ENCODE peak calls at places on chromosome 15, in nine cellular contexts. One of them, this sample, is unnamed. For H3K27me3 and H3K36me3, the result is how much of the 10 kb centered on the place peaks cover.

GRCh38 chr15:65660927-65661326 is 39.2 kb downstream of the SLC24A1 start:
- DNase-seq in HCT116: no peak
- DNase-seq in IMR-90: peak
- DNase-seq in ovary: no peak
- DNase-seq in heart left ventricle: no peak
- DNase-seq in stomach: no peak
- DNase-seq in gastrocnemius medialis: no peak
- DNase-seq in sigmoid colon: no peak
- DNase-seq in thyroid gland: no peak
- DNase-seq in this sample: no peak

GRCh38 chr15:63473007-63473748 is 31.2 kb upstream of the USP3 start:
- DNase-seq in gastrocnemius medialis: no peak
- DNase-seq in IMR-90: no peak
- DNase-seq in thyroid gland: no peak
- DNase-seq in HCT116: no peak
- DNase-seq in sigmoid colon: no peak
- DNase-seq in stomach: no peak
- DNase-seq in heart left ventricle: no peak
- DNase-seq in ovary: no peak
- DNase-seq in this sample: no peak

GRCh38 chr15:70765504-70766281 is 2.3 kb upstream of the UACA start:
- DNase-seq in ovary: no peak
- DNase-seq in thyroid gland: no peak
- DNase-seq in gastrocnemius medialis: no peak
- DNase-seq in IMR-90: peak
- DNase-seq in sigmoid colon: no peak
- DNase-seq in HCT116: no peak
- DNase-seq in stomach: no peak
- DNase-seq in heart left ventricle: no peak
- DNase-seq in this sample: no peak

GRCh38 chr15:73168487-73168886 is 116.2 kb downstream of the NEO1 start:
- DNase-seq in gastrocnemius medialis: no peak
- DNase-seq in thyroid gland: no peak
- DNase-seq in ovary: no peak
- DNase-seq in IMR-90: no peak
- DNase-seq in HCT116: no peak
- DNase-seq in heart left ventricle: no peak
- DNase-seq in stomach: no peak
- DNase-seq in sigmoid colon: no peak
- DNase-seq in this sample: no peak

GRCh38 chr15:73802336-73803105 is 49.4 kb upstream of the INSYN1 start:
- DNase-seq in sigmoid colon: peak
- DNase-seq in thyroid gland: peak
- DNase-seq in stomach: no peak
- DNase-seq in ovary: no peak
- DNase-seq in HCT116: no peak
- DNase-seq in heart left ventricle: peak
- DNase-seq in gastrocnemius medialis: peak
- DNase-seq in IMR-90: no peak
- DNase-seq in this sample: no peak

GRCh38 chr15:65981837-65982696 is 112.8 kb downstream of the RAB11A start:
- DNase-seq in stomach: peak
- DNase-seq in sigmoid colon: no peak
- DNase-seq in ovary: no peak
- DNase-seq in HCT116: peak
- DNase-seq in heart left ventricle: no peak
- DNase-seq in gastrocnemius medialis: no peak
- DNase-seq in IMR-90: no peak
- DNase-seq in thyroid gland: peak
- DNase-seq in this sample: peak

GRCh38 chr15:96330064-96330449 is 443 bp upstream of the NR2F2 start:
- DNase-seq in thyroid gland: no peak
- DNase-seq in HCT116: peak
- DNase-seq in ovary: peak
- DNase-seq in gastrocnemius medialis: peak
- DNase-seq in stomach: no peak
- DNase-seq in IMR-90: peak
- DNase-seq in heart left ventricle: no peak
- DNase-seq in sigmoid colon: peak
- DNase-seq in this sample: peak

GRCh38 chr15:74368121-74368520 is 675 bp upstream of the CYP11A1 start:
- DNase-seq in stomach: no peak
- DNase-seq in HCT116: no peak
- DNase-seq in sigmoid colon: peak
- DNase-seq in heart left ventricle: no peak
- DNase-seq in gastrocnemius medialis: no peak
- DNase-seq in IMR-90: no peak
- DNase-seq in ovary: no peak
- DNase-seq in thyroid gland: no peak
- DNase-seq in this sample: no peak

GRCh38 chr15:73600413-73601050 is 32.7 kb downstream of the NPTN start:
- DNase-seq in thyroid gland: no peak
- DNase-seq in IMR-90: no peak
- DNase-seq in ovary: no peak
- DNase-seq in HCT116: no peak
- DNase-seq in heart left ventricle: no peak
- DNase-seq in stomach: no peak
- DNase-seq in gastrocnemius medialis: no peak
- DNase-seq in sigmoid colon: no peak
- DNase-seq in this sample: no peak

DNA sequence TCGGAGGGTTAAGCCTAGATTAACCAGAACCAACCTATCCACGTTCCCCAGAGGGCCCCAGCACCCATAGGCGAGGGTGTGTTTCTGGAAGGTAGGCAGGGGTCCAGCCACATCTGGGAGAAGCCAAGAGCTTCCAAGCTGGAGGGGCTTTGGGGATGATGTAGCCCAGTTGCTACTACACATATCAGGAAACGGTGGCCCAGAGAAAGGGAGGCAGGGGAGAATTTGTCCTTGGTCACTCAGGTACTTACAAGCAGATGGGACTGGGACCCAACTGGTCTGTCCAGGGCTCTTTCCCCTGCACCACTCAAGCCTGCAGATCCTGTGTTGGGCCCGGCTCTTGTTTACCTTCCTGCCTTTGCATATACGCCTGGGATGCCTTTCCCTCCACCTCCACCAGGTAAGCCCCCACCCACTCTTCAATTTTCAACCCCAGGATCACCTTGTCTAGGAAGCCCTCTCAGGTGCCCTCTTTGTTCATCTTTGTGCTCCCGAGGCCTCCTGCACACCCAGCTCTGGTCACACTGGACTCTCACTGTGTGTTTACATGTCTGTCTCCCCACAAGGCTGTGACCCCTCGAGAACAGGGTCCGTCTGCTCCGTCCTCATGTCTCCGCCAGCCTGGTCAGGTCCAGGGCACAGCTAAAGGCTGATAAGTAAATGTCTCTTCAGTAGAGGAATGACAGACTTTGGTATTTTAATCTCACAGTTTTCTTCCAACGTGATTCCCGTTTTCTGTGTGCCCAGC is 204.4 kb upstream of the LINGO1 start:
- DNase-seq in HCT116: no peak
- DNase-seq in ovary: no peak
- DNase-seq in thyroid gland: no peak
- DNase-seq in gastrocnemius medialis: no peak
- DNase-seq in IMR-90: no peak
- DNase-seq in sigmoid colon: peak
- DNase-seq in stomach: no peak
- DNase-seq in heart left ventricle: no peak
- DNase-seq in this sample: no peak
- H3K27me3 ChIP-seq in HCT116: under half
- H3K27me3 ChIP-seq in ovary: under half
- H3K27me3 ChIP-seq in thyroid gland: under half
- H3K27me3 ChIP-seq in gastrocnemius medialis: under half
- H3K27me3 ChIP-seq in IMR-90: half or more
- H3K27me3 ChIP-seq in sigmoid colon: under half
- H3K27me3 ChIP-seq in stomach: half or more
- H3K27me3 ChIP-seq in heart left ventricle: under half
- H3K27me3 ChIP-seq in this sample: under half

GRCh38 chr15:67062365-67062985 is 2.9 kb upstream of the SMAD3 start:
- DNase-seq in gastrocnemius medialis: no peak
- DNase-seq in thyroid gland: no peak
- DNase-seq in IMR-90: no peak
- DNase-seq in heart left ventricle: no peak
- DNase-seq in HCT116: no peak
- DNase-seq in ovary: no peak
- DNase-seq in sigmoid colon: no peak
- DNase-seq in stomach: no peak
- DNase-seq in this sample: no peak
- TF ChIP-seq POLR2A in gastrocnemius medialis: no peak
- TF ChIP-seq POLR2A in thyroid gland: no peak
- TF ChIP-seq POLR2A in IMR-90: no peak
- TF ChIP-seq POLR2A in heart left ventricle: no peak
- TF ChIP-seq POLR2A in HCT116: no peak
- TF ChIP-seq POLR2A in ovary: no peak
- TF ChIP-seq POLR2A in sigmoid colon: no peak
- TF ChIP-seq POLR2A in stomach: no peak
- TF ChIP-seq POLR2A in this sample: no peak

GRCh38 chr15:40219801-40220200 is 19.1 kb upstream of the PAK6 start:
- DNase-seq in IMR-90: no peak
- DNase-seq in HCT116: no peak
- DNase-seq in gastrocnemius medialis: no peak
- DNase-seq in sigmoid colon: no peak
- DNase-seq in heart left ventricle: no peak
- DNase-seq in stomach: no peak
- DNase-seq in ovary: no peak
- DNase-seq in thyroid gland: no peak
- DNase-seq in this sample: no peak
- H3K36me3 ChIP-seq in IMR-90: under half
- H3K36me3 ChIP-seq in HCT116: under half
- H3K36me3 ChIP-seq in gastrocnemius medialis: under half
- H3K36me3 ChIP-seq in sigmoid colon: under half
- H3K36me3 ChIP-seq in heart left ventricle: under half
- H3K36me3 ChIP-seq in stomach: under half
- H3K36me3 ChIP-seq in ovary: under half
- H3K36me3 ChIP-seq in thyroid gland: under half
- H3K36me3 ChIP-seq in this sample: under half

DNA sequence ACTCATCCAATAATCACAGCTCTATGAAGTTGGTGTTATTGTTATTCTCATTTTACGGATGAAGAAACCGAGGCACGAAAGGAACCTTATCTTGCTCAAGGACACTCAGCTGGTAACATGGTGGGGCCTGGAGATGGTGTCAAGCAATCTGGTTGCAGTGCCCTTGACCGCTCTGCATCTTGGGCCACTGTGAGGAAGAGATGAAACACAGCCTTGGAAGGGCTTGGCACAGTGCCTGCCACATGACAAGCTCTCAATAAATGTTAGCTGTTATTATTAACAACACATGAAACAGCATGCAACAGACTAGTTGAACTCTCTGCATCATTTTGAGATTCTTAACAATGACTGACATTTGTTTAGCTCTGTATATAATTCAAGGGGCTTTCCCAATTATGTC is 10.1 kb upstream of the ITGA11 start:
- DNase-seq in gastrocnemius medialis: no peak
- DNase-seq in stomach: no peak
- DNase-seq in ovary: peak
- DNase-seq in HCT116: no peak
- DNase-seq in heart left ventricle: peak
- DNase-seq in IMR-90: peak
- DNase-seq in thyroid gland: no peak
- DNase-seq in sigmoid colon: no peak
- DNase-seq in this sample: no peak
- H3K27me3 ChIP-seq in gastrocnemius medialis: under half
- H3K27me3 ChIP-seq in stomach: under half
- H3K27me3 ChIP-seq in ovary: under half
- H3K27me3 ChIP-seq in HCT116: under half
- H3K27me3 ChIP-seq in heart left ventricle: under half
- H3K27me3 ChIP-seq in IMR-90: under half
- H3K27me3 ChIP-seq in thyroid gland: under half
- H3K27me3 ChIP-seq in sigmoid colon: under half
- H3K27me3 ChIP-seq in this sample: under half

DNA sequence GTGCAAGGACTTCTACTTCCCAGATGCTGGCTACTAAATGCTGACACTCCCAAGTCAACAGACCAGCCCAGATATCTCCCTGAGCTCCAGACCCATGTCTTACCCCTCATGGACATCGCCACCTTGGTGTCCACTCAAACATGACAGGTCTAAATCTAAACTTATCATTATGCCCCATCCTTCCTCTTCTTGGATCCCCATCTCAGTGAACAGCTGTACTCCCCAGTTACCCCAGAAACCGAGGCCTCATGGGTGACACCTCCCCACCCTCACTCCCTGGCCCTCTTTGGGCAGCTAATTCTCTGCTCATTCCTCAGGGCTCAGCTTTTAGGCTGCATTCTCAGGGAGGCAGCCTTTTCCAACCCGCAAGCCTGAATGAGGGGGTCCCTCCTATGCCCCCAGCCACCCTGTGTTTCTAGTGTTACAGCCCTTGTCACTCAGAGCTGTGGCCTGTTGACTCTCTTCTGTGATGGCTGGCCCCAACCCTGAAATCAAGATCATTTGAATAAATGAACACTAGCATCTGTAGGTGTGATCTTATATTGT is 5.4 kb downstream of the EHD4 start:
- DNase-seq in stomach: peak
- DNase-seq in IMR-90: no peak
- DNase-seq in thyroid gland: no peak
- DNase-seq in HCT116: no peak
- DNase-seq in ovary: no peak
- DNase-seq in heart left ventricle: no peak
- DNase-seq in gastrocnemius medialis: no peak
- DNase-seq in sigmoid colon: no peak
- DNase-seq in this sample: no peak
- TF ChIP-seq POLR2A in stomach: no peak
- TF ChIP-seq POLR2A in IMR-90: no peak
- TF ChIP-seq POLR2A in thyroid gland: no peak
- TF ChIP-seq POLR2A in HCT116: no peak
- TF ChIP-seq POLR2A in ovary: no peak
- TF ChIP-seq POLR2A in heart left ventricle: no peak
- TF ChIP-seq POLR2A in gastrocnemius medialis: no peak
- TF ChIP-seq POLR2A in sigmoid colon: no peak
- TF ChIP-seq POLR2A in this sample: no peak

GRCh38 chr15:58985443-58985842 is 2.0 kb upstream of the RNF111 start:
- DNase-seq in ovary: peak
- DNase-seq in stomach: no peak
- DNase-seq in heart left ventricle: no peak
- DNase-seq in sigmoid colon: peak
- DNase-seq in HCT116: no peak
- DNase-seq in thyroid gland: no peak
- DNase-seq in gastrocnemius medialis: peak
- DNase-seq in IMR-90: peak
- DNase-seq in this sample: peak
- H3K36me3 ChIP-seq in ovary: under half
- H3K36me3 ChIP-seq in stomach: under half
- H3K36me3 ChIP-seq in heart left ventricle: under half
- H3K36me3 ChIP-seq in sigmoid colon: under half
- H3K36me3 ChIP-seq in HCT116: under half
- H3K36me3 ChIP-seq in thyroid gland: under half
- H3K36me3 ChIP-seq in gastrocnemius medialis: under half
- H3K36me3 ChIP-seq in IMR-90: under half
- H3K36me3 ChIP-seq in this sample: under half

This sample was measured in testis.